ENCODE peak calls at places on chromosome 2, in seven cellular contexts. One of them, this sample, is unnamed.

GRCh38 chr2:70450641-70451250 is 102.9 kb downstream of the TGFA start:
- DNase-seq in stomach: no peak
- DNase-seq in small intestine: no peak
- DNase-seq in stimulated activated CD8-positive, alpha-beta memory T cell treated with anti-CD3 and anti-CD28 coated beads, Interleukin-4, amount 100 ng/mL, for 1 hour: no peak
- DNase-seq in mucosa of gallbladder: peak
- DNase-seq in MV-4-11: no peak
- DNase-seq in heart left ventricle: no peak
- DNase-seq in this sample: no peak

GRCh38 chr2:219511547-219512325 is 2.5 kb upstream of the ASIC4 start:
- DNase-seq in stomach: no peak
- DNase-seq in small intestine: no peak
- DNase-seq in stimulated activated CD8-positive, alpha-beta memory T cell treated with anti-CD3 and anti-CD28 coated beads, Interleukin-4, amount 100 ng/mL, for 1 hour: no peak
- DNase-seq in mucosa of gallbladder: no peak
- DNase-seq in MV-4-11: no peak
- DNase-seq in heart left ventricle: no peak
- DNase-seq in this sample: no peak

GRCh38 chr2:173354073-173354600 is 535 bp upstream of the CDCA7 start:
- DNase-seq in stomach: no peak
- DNase-seq in small intestine: peak
- DNase-seq in stimulated activated CD8-positive, alpha-beta memory T cell treated with anti-CD3 and anti-CD28 coated beads, Interleukin-4, amount 100 ng/mL, for 1 hour: no peak
- DNase-seq in mucosa of gallbladder: no peak
- DNase-seq in MV-4-11: peak
- DNase-seq in heart left ventricle: no peak
- DNase-seq in this sample: no peak

GRCh38 chr2:75309596-75310290 is 110.4 kb upstream of the TACR1 start:
- DNase-seq in stomach: no peak
- DNase-seq in small intestine: no peak
- DNase-seq in stimulated activated CD8-positive, alpha-beta memory T cell treated with anti-CD3 and anti-CD28 coated beads, Interleukin-4, amount 100 ng/mL, for 1 hour: no peak
- DNase-seq in mucosa of gallbladder: no peak
- DNase-seq in MV-4-11: no peak
- DNase-seq in heart left ventricle: no peak
- DNase-seq in this sample: no peak

GRCh38 chr2:9230051-9230802 is 23.6 kb downstream of the ASAP2 start:
- DNase-seq in stomach: no peak
- DNase-seq in small intestine: no peak
- DNase-seq in stimulated activated CD8-positive, alpha-beta memory T cell treated with anti-CD3 and anti-CD28 coated beads, Interleukin-4, amount 100 ng/mL, for 1 hour: no peak
- DNase-seq in mucosa of gallbladder: no peak
- DNase-seq in MV-4-11: no peak
- DNase-seq in heart left ventricle: no peak
- DNase-seq in this sample: no peak

GRCh38 chr2:160109939-160110673 is 47.7 kb upstream of the PLA2R1 start:
- DNase-seq in stomach: peak
- DNase-seq in small intestine: peak
- DNase-seq in stimulated activated CD8-positive, alpha-beta memory T cell treated with anti-CD3 and anti-CD28 coated beads, Interleukin-4, amount 100 ng/mL, for 1 hour: no peak
- DNase-seq in mucosa of gallbladder: peak
- DNase-seq in MV-4-11: peak
- DNase-seq in heart left ventricle: peak
- DNase-seq in this sample: peak

GRCh38 chr2:233404227-233404626 is 49.9 kb downstream of the DGKD start:
- DNase-seq in stomach: peak
- DNase-seq in small intestine: peak
- DNase-seq in stimulated activated CD8-positive, alpha-beta memory T cell treated with anti-CD3 and anti-CD28 coated beads, Interleukin-4, amount 100 ng/mL, for 1 hour: no peak
- DNase-seq in mucosa of gallbladder: peak
- DNase-seq in MV-4-11: peak
- DNase-seq in heart left ventricle: no peak
- DNase-seq in this sample: peak

GRCh38 chr2:8152392-8153257 is 529.2 kb upstream of the ID2 start:
- DNase-seq in stomach: no peak
- DNase-seq in small intestine: no peak
- DNase-seq in stimulated activated CD8-positive, alpha-beta memory T cell treated with anti-CD3 and anti-CD28 coated beads, Interleukin-4, amount 100 ng/mL, for 1 hour: no peak
- DNase-seq in mucosa of gallbladder: no peak
- DNase-seq in MV-4-11: peak
- DNase-seq in heart left ventricle: no peak
- DNase-seq in this sample: no peak

GRCh38 chr2:191691016-191691725 is 13.2 kb downstream of the NABP1 start:
- DNase-seq in stomach: peak
- DNase-seq in small intestine: peak
- DNase-seq in stimulated activated CD8-positive, alpha-beta memory T cell treated with anti-CD3 and anti-CD28 coated beads, Interleukin-4, amount 100 ng/mL, for 1 hour: no peak
- DNase-seq in mucosa of gallbladder: peak
- DNase-seq in MV-4-11: peak
- DNase-seq in heart left ventricle: no peak
- DNase-seq in this sample: peak

GRCh38 chr2:165122521-165122920 is 81.3 kb downstream of the SCN3A start:
- DNase-seq in stomach: no peak
- DNase-seq in small intestine: no peak
- DNase-seq in stimulated activated CD8-positive, alpha-beta memory T cell treated with anti-CD3 and anti-CD28 coated beads, Interleukin-4, amount 100 ng/mL, for 1 hour: no peak
- DNase-seq in mucosa of gallbladder: no peak
- DNase-seq in MV-4-11: no peak
- DNase-seq in heart left ventricle: no peak
- DNase-seq in this sample: no peak

GRCh38 chr2:12014088-12014960 is 267.9 kb downstream of the LPIN1 start:
- DNase-seq in stomach: no peak
- DNase-seq in small intestine: no peak
- DNase-seq in stimulated activated CD8-positive, alpha-beta memory T cell treated with anti-CD3 and anti-CD28 coated beads, Interleukin-4, amount 100 ng/mL, for 1 hour: no peak
- DNase-seq in mucosa of gallbladder: no peak
- DNase-seq in MV-4-11: peak
- DNase-seq in heart left ventricle: no peak
- DNase-seq in this sample: no peak

GRCh38 chr2:112870851-112871830 is 34.6 kb upstream of the IL1B start:
- DNase-seq in stomach: no peak
- DNase-seq in small intestine: peak
- DNase-seq in stimulated activated CD8-positive, alpha-beta memory T cell treated with anti-CD3 and anti-CD28 coated beads, Interleukin-4, amount 100 ng/mL, for 1 hour: no peak
- DNase-seq in mucosa of gallbladder: no peak
- DNase-seq in MV-4-11: no peak
- DNase-seq in heart left ventricle: no peak
- DNase-seq in this sample: no peak

GRCh38 chr2:218806346-218806978 is 24.5 kb downstream of the CYP27A1 start:
- DNase-seq in stomach: peak
- DNase-seq in small intestine: peak
- DNase-seq in stimulated activated CD8-positive, alpha-beta memory T cell treated with anti-CD3 and anti-CD28 coated beads, Interleukin-4, amount 100 ng/mL, for 1 hour: no peak
- DNase-seq in mucosa of gallbladder: peak
- DNase-seq in MV-4-11: peak
- DNase-seq in heart left ventricle: peak
- DNase-seq in this sample: peak

GRCh38 chr2:189147361-189147760 is 32.2 kb downstream of the COL5A2 start:
- DNase-seq in stomach: no peak
- DNase-seq in small intestine: no peak
- DNase-seq in stimulated activated CD8-positive, alpha-beta memory T cell treated with anti-CD3 and anti-CD28 coated beads, Interleukin-4, amount 100 ng/mL, for 1 hour: no peak
- DNase-seq in mucosa of gallbladder: no peak
- DNase-seq in MV-4-11: no peak
- DNase-seq in heart left ventricle: no peak
- DNase-seq in this sample: no peak

GRCh38 chr2:196927318-196928225 is 1.1 kb upstream of the PGAP1 start:
- DNase-seq in stomach: no peak
- DNase-seq in small intestine: peak
- DNase-seq in stimulated activated CD8-positive, alpha-beta memory T cell treated with anti-CD3 and anti-CD28 coated beads, Interleukin-4, amount 100 ng/mL, for 1 hour: peak
- DNase-seq in mucosa of gallbladder: no peak
- DNase-seq in MV-4-11: peak
- DNase-seq in heart left ventricle: no peak
- DNase-seq in this sample: no peak

GRCh38 chr2:54763636-54764291 is 40.3 kb downstream of the EML6 start:
- DNase-seq in stomach: no peak
- DNase-seq in small intestine: peak
- DNase-seq in stimulated activated CD8-positive, alpha-beta memory T cell treated with anti-CD3 and anti-CD28 coated beads, Interleukin-4, amount 100 ng/mL, for 1 hour: no peak
- DNase-seq in mucosa of gallbladder: no peak
- DNase-seq in MV-4-11: peak
- DNase-seq in heart left ventricle: no peak
- DNase-seq in this sample: no peak

GRCh38 chr2:10932345-10933151 is 20.8 kb downstream of the KCNF1 start:
- DNase-seq in stomach: no peak
- DNase-seq in small intestine: no peak
- DNase-seq in stimulated activated CD8-positive, alpha-beta memory T cell treated with anti-CD3 and anti-CD28 coated beads, Interleukin-4, amount 100 ng/mL, for 1 hour: no peak
- DNase-seq in mucosa of gallbladder: no peak
- DNase-seq in MV-4-11: no peak
- DNase-seq in heart left ventricle: no peak
- DNase-seq in this sample: no peak

GRCh38 chr2:68769586-68770270 is 35.1 kb downstream of the ARHGAP25 start:
- DNase-seq in stomach: no peak
- DNase-seq in small intestine: no peak
- DNase-seq in stimulated activated CD8-positive, alpha-beta memory T cell treated with anti-CD3 and anti-CD28 coated beads, Interleukin-4, amount 100 ng/mL, for 1 hour: no peak
- DNase-seq in mucosa of gallbladder: no peak
- DNase-seq in MV-4-11: no peak
- DNase-seq in heart left ventricle: no peak
- DNase-seq in this sample: no peak

GRCh38 chr2:24761866-24762265 is 31.3 kb downstream of the PTRHD1 start:
- DNase-seq in stomach: no peak
- DNase-seq in small intestine: no peak
- DNase-seq in stimulated activated CD8-positive, alpha-beta memory T cell treated with anti-CD3 and anti-CD28 coated beads, Interleukin-4, amount 100 ng/mL, for 1 hour: no peak
- DNase-seq in mucosa of gallbladder: no peak
- DNase-seq in MV-4-11: no peak
- DNase-seq in heart left ventricle: no peak
- DNase-seq in this sample: no peak

GRCh38 chr2:207901847-207902246 is 123.5 kb downstream of the PLEKHM3 start:
- DNase-seq in stomach: no peak
- DNase-seq in small intestine: no peak
- DNase-seq in stimulated activated CD8-positive, alpha-beta memory T cell treated with anti-CD3 and anti-CD28 coated beads, Interleukin-4, amount 100 ng/mL, for 1 hour: no peak
- DNase-seq in mucosa of gallbladder: no peak
- DNase-seq in MV-4-11: no peak
- DNase-seq in heart left ventricle: no peak
- DNase-seq in this sample: no peak

GRCh38 chr2:180644709-180645108 is 335.7 kb upstream of the UBE2E3 start:
- DNase-seq in stomach: no peak
- DNase-seq in small intestine: no peak
- DNase-seq in stimulated activated CD8-positive, alpha-beta memory T cell treated with anti-CD3 and anti-CD28 coated beads, Interleukin-4, amount 100 ng/mL, for 1 hour: no peak
- DNase-seq in mucosa of gallbladder: peak
- DNase-seq in MV-4-11: no peak
- DNase-seq in heart left ventricle: no peak
- DNase-seq in this sample: no peak

GRCh38 chr2:85390941-85391669 is 19.1 kb downstream of the CAPG start:
- DNase-seq in stomach: peak
- DNase-seq in small intestine: peak
- DNase-seq in stimulated activated CD8-positive, alpha-beta memory T cell treated with anti-CD3 and anti-CD28 coated beads, Interleukin-4, amount 100 ng/mL, for 1 hour: peak
- DNase-seq in mucosa of gallbladder: peak
- DNase-seq in MV-4-11: peak
- DNase-seq in heart left ventricle: peak
- DNase-seq in this sample: peak